ENCODE peak calls at places on chromosomes 3 and 15, in nine cellular contexts. One of them, this sample, is unnamed.

GRCh38 chr3:38662544-38662943 is 13.1 kb upstream of the SCN5A start:
- DNase-seq in uterus: no peak
- DNase-seq in A549: peak
- DNase-seq in HepG2: peak
- DNase-seq in H1: no peak
- DNase-seq in body of pancreas: no peak
- DNase-seq in HCT116: peak
- DNase-seq in GM12891: no peak
- DNase-seq in breast epithelium: no peak
- DNase-seq in this sample: no peak

GRCh38 chr3:79161941-79162340 is 605.9 kb downstream of the ROBO1 start:
- DNase-seq in GM12891: no peak
- DNase-seq in uterus: no peak
- DNase-seq in body of pancreas: no peak
- DNase-seq in HCT116: no peak
- DNase-seq in A549: no peak
- DNase-seq in breast epithelium: no peak
- DNase-seq in H1: no peak
- DNase-seq in HepG2: no peak
- DNase-seq in this sample: no peak

GRCh38 chr3:37626722-37627565 is 234.7 kb upstream of the CTDSPL start:
- DNase-seq in HepG2: no peak
- DNase-seq in breast epithelium: no peak
- DNase-seq in H1: no peak
- DNase-seq in uterus: no peak
- DNase-seq in GM12891: no peak
- DNase-seq in A549: no peak
- DNase-seq in body of pancreas: no peak
- DNase-seq in HCT116: no peak
- DNase-seq in this sample: no peak

GRCh38 chr3:76561494-76562242 is 478.2 kb upstream of the ROBO2 start:
- DNase-seq in breast epithelium: no peak
- DNase-seq in HCT116: no peak
- DNase-seq in GM12891: no peak
- DNase-seq in body of pancreas: no peak
- DNase-seq in H1: no peak
- DNase-seq in uterus: no peak
- DNase-seq in HepG2: no peak
- DNase-seq in A549: no peak
- DNase-seq in this sample: no peak

GRCh38 chr3:160016972-160017371 is 28.3 kb downstream of the IL12A start:
- DNase-seq in uterus: no peak
- DNase-seq in GM12891: no peak
- DNase-seq in breast epithelium: no peak
- DNase-seq in H1: no peak
- DNase-seq in HepG2: peak
- DNase-seq in A549: peak
- DNase-seq in HCT116: no peak
- DNase-seq in body of pancreas: no peak
- DNase-seq in this sample: no peak

GRCh38 chr3:182919866-182920357 is 60.4 kb downstream of the DCUN1D1 start:
- DNase-seq in body of pancreas: no peak
- DNase-seq in uterus: no peak
- DNase-seq in H1: no peak
- DNase-seq in breast epithelium: no peak
- DNase-seq in A549: no peak
- DNase-seq in HCT116: no peak
- DNase-seq in GM12891: no peak
- DNase-seq in HepG2: no peak
- DNase-seq in this sample: no peak

GRCh38 chr15:39426552-39427532 is 154.0 kb upstream of the THBS1 start:
- DNase-seq in breast epithelium: no peak
- DNase-seq in GM12891: peak
- DNase-seq in HepG2: no peak
- DNase-seq in H1: no peak
- DNase-seq in body of pancreas: no peak
- DNase-seq in HCT116: no peak
- DNase-seq in uterus: no peak
- DNase-seq in A549: no peak
- DNase-seq in this sample: no peak

GRCh38 chr3:190183121-190183520 is 62.4 kb upstream of the P3H2 start:
- DNase-seq in breast epithelium: no peak
- DNase-seq in A549: peak
- DNase-seq in HepG2: no peak
- DNase-seq in GM12891: no peak
- DNase-seq in HCT116: no peak
- DNase-seq in uterus: no peak
- DNase-seq in body of pancreas: no peak
- DNase-seq in H1: no peak
- DNase-seq in this sample: no peak

GRCh38 chr15:85582719-85583089 is 202.3 kb downstream of the AKAP13 start:
- DNase-seq in uterus: peak
- DNase-seq in HCT116: no peak
- DNase-seq in A549: no peak
- DNase-seq in GM12891: no peak
- DNase-seq in body of pancreas: peak
- DNase-seq in breast epithelium: no peak
- DNase-seq in H1: no peak
- DNase-seq in HepG2: no peak
- DNase-seq in this sample: no peak

GRCh38 chr15:62752687-62753517 is 289.6 kb upstream of the TPM1 start:
- DNase-seq in breast epithelium: no peak
- DNase-seq in A549: no peak
- DNase-seq in HCT116: no peak
- DNase-seq in uterus: no peak
- DNase-seq in HepG2: no peak
- DNase-seq in H1: no peak
- DNase-seq in body of pancreas: no peak
- DNase-seq in GM12891: no peak
- DNase-seq in this sample: no peak

GRCh38 chr15:96409231-96410138 is 79.0 kb downstream of the NR2F2 start:
- DNase-seq in body of pancreas: no peak
- DNase-seq in A549: no peak
- DNase-seq in H1: no peak
- DNase-seq in uterus: no peak
- DNase-seq in GM12891: no peak
- DNase-seq in HepG2: peak
- DNase-seq in breast epithelium: no peak
- DNase-seq in HCT116: no peak
- DNase-seq in this sample: no peak

GRCh38 chr3:32203854-32204253 is 34.6 kb upstream of the CMTM8 start:
- DNase-seq in H1: no peak
- DNase-seq in breast epithelium: no peak
- DNase-seq in uterus: no peak
- DNase-seq in HepG2: no peak
- DNase-seq in HCT116: no peak
- DNase-seq in A549: no peak
- DNase-seq in body of pancreas: no peak
- DNase-seq in GM12891: no peak
- DNase-seq in this sample: no peak

GRCh38 chr3:23442598-23443383 is 239.7 kb downstream of the UBE2E2 start:
- DNase-seq in HCT116: no peak
- DNase-seq in breast epithelium: no peak
- DNase-seq in body of pancreas: no peak
- DNase-seq in GM12891: no peak
- DNase-seq in HepG2: no peak
- DNase-seq in A549: no peak
- DNase-seq in uterus: no peak
- DNase-seq in H1: no peak
- DNase-seq in this sample: no peak

GRCh38 chr15:25687689-25688088 is 175.4 kb downstream of the ATP10A start:
- DNase-seq in H1: no peak
- DNase-seq in GM12891: no peak
- DNase-seq in HepG2: no peak
- DNase-seq in body of pancreas: no peak
- DNase-seq in A549: no peak
- DNase-seq in uterus: no peak
- DNase-seq in breast epithelium: peak
- DNase-seq in HCT116: no peak
- DNase-seq in this sample: no peak

GRCh38 chr3:64187065-64187959 is 38.0 kb downstream of the PRICKLE2 start:
- DNase-seq in breast epithelium: no peak
- DNase-seq in body of pancreas: peak
- DNase-seq in A549: peak
- DNase-seq in uterus: peak
- DNase-seq in H1: no peak
- DNase-seq in GM12891: no peak
- DNase-seq in HepG2: peak
- DNase-seq in HCT116: no peak
- DNase-seq in this sample: peak

GRCh38 chr3:113557374-113557773 is 25.0 kb downstream of the SIDT1 start:
- DNase-seq in uterus: no peak
- DNase-seq in H1: no peak
- DNase-seq in A549: peak
- DNase-seq in breast epithelium: no peak
- DNase-seq in HCT116: peak
- DNase-seq in GM12891: no peak
- DNase-seq in body of pancreas: no peak
- DNase-seq in HepG2: peak
- DNase-seq in this sample: no peak

DNA sequence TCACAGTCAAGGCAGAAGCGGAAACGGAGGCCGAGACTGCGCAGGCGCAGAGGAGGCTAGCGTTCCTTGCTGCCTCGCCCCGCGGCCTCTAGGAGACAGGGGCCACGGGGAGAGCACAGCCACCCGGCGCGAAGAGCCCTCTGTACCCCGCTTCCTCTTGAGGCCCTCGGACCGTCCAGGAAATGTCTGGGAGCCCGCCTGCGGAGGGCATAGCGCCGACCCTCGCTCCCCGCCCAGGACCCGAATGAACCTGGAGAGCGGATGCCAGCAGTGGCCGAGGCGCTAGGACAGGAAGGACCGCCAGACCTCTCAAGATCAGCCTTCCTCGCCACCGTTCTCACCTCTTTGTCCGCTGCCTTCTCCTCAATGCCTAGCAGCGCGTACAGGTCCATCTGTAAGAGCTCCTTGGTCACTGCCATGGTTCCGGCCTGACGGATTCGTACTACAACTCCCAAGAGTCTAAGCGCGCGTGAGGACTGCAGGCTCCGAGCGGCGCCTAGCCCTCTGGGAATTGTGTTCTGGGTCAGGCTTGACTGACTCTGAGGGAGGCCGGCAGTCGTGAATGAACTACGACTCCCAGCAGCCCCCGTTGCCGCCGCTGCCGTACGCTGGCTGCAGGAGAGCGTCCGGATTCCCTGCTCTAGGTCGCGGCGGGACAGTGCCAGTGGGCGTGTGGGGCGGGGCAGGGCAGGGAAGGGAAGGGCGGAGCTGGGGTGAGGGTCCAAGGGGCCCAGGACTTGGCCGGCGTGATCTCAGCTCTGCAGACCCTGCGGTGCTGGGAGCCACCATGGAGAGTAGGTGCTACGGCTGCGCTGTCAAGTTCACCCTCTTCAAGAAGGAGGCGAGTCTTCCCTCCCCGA is at the start of the genes DNAJC17 and ZFYVE19:
- DNase-seq in breast epithelium: peak
- DNase-seq in H1: peak
- DNase-seq in A549: peak
- DNase-seq in uterus: peak
- DNase-seq in HepG2: peak
- DNase-seq in HCT116: peak
- DNase-seq in body of pancreas: peak
- DNase-seq in GM12891: peak
- DNase-seq in this sample: peak
- TF ChIP-seq POLR2A in breast epithelium: peak
- TF ChIP-seq POLR2A in H1: no peak
- TF ChIP-seq POLR2A in A549: peak
- TF ChIP-seq POLR2A in uterus: peak
- TF ChIP-seq POLR2A in HepG2: peak
- TF ChIP-seq POLR2A in HCT116: peak
- TF ChIP-seq POLR2A in body of pancreas: no peak
- TF ChIP-seq POLR2A in GM12891: peak
- TF ChIP-seq POLR2A in this sample: peak

GRCh38 chr3:131370935-131371698 is 10.5 kb upstream of the NUDT16 start:
- DNase-seq in HepG2: no peak
- DNase-seq in HCT116: no peak
- DNase-seq in breast epithelium: no peak
- DNase-seq in GM12891: no peak
- DNase-seq in H1: no peak
- DNase-seq in A549: no peak
- DNase-seq in uterus: no peak
- DNase-seq in body of pancreas: no peak
- DNase-seq in this sample: no peak
- TF ChIP-seq POLR2A in HepG2: no peak
- TF ChIP-seq POLR2A in HCT116: no peak
- TF ChIP-seq POLR2A in breast epithelium: no peak
- TF ChIP-seq POLR2A in GM12891: no peak
- TF ChIP-seq POLR2A in H1: no peak
- TF ChIP-seq POLR2A in A549: no peak
- TF ChIP-seq POLR2A in uterus: no peak
- TF ChIP-seq POLR2A in body of pancreas: no peak
- TF ChIP-seq POLR2A in this sample: no peak

GRCh38 chr15:40941528-40942336 is 11.5 kb upstream of the CHAC1 start:
- DNase-seq in GM12891: peak
- DNase-seq in HepG2: peak
- DNase-seq in body of pancreas: peak
- DNase-seq in A549: peak
- DNase-seq in uterus: peak
- DNase-seq in breast epithelium: peak
- DNase-seq in H1: no peak
- DNase-seq in HCT116: no peak
- DNase-seq in this sample: peak
- TF ChIP-seq POLR2A in GM12891: no peak
- TF ChIP-seq POLR2A in HepG2: peak
- TF ChIP-seq POLR2A in body of pancreas: peak
- TF ChIP-seq POLR2A in A549: no peak
- TF ChIP-seq POLR2A in uterus: no peak
- TF ChIP-seq POLR2A in breast epithelium: no peak
- TF ChIP-seq POLR2A in H1: no peak
- TF ChIP-seq POLR2A in HCT116: peak
- TF ChIP-seq POLR2A in this sample: peak

GRCh38 chr3:170128977-170129431 is 52.5 kb downstream of the PHC3 start:
- DNase-seq in A549: peak
- DNase-seq in HepG2: no peak
- DNase-seq in HCT116: no peak
- DNase-seq in H1: no peak
- DNase-seq in GM12891: no peak
- DNase-seq in breast epithelium: no peak
- DNase-seq in body of pancreas: no peak
- DNase-seq in uterus: no peak
- DNase-seq in this sample: no peak

GRCh38 chr3:170130532-170130931 is 51.0 kb downstream of the PHC3 start:
- DNase-seq in HepG2: no peak
- DNase-seq in breast epithelium: no peak
- DNase-seq in uterus: no peak
- DNase-seq in H1: no peak
- DNase-seq in HCT116: no peak
- DNase-seq in GM12891: no peak
- DNase-seq in body of pancreas: no peak
- DNase-seq in A549: no peak
- DNase-seq in this sample: no peak

GRCh38 chr3:170137971-170138370 is 43.6 kb downstream of the PHC3 start:
- DNase-seq in uterus: no peak
- DNase-seq in HepG2: no peak
- DNase-seq in body of pancreas: no peak
- DNase-seq in H1: no peak
- DNase-seq in breast epithelium: no peak
- DNase-seq in A549: no peak
- DNase-seq in GM12891: no peak
- DNase-seq in HCT116: no peak
- DNase-seq in this sample: no peak

GRCh38 chr3:170128259-170128976 is 53.1 kb downstream of the PHC3 start:
- DNase-seq in breast epithelium: no peak
- DNase-seq in HCT116: no peak
- DNase-seq in HepG2: no peak
- DNase-seq in uterus: no peak
- DNase-seq in H1: no peak
- DNase-seq in A549: no peak
- DNase-seq in body of pancreas: no peak
- DNase-seq in GM12891: peak
- DNase-seq in this sample: no peak

GRCh38 chr3:170132335-170132734 is 49.2 kb downstream of the PHC3 start:
- DNase-seq in A549: peak
- DNase-seq in uterus: no peak
- DNase-seq in breast epithelium: no peak
- DNase-seq in H1: no peak
- DNase-seq in HepG2: no peak
- DNase-seq in GM12891: no peak
- DNase-seq in HCT116: no peak
- DNase-seq in body of pancreas: no peak
- DNase-seq in this sample: no peak
- TF ChIP-seq POLR2A in A549: no peak
- TF ChIP-seq POLR2A in uterus: no peak
- TF ChIP-seq POLR2A in breast epithelium: no peak
- TF ChIP-seq POLR2A in H1: no peak
- TF ChIP-seq POLR2A in HepG2: no peak
- TF ChIP-seq POLR2A in GM12891: no peak
- TF ChIP-seq POLR2A in HCT116: no peak
- TF ChIP-seq POLR2A in body of pancreas: no peak
- TF ChIP-seq POLR2A in this sample: no peak